ENCODE peak calls at places on chromosome 1, in four cellular contexts. I, A, K and X are unnamed samples.

GRCh38 chr1:182890927-182891610 is 51.9 kb downstream of the DHX9 start:
- DNase-seq in I (no peak), K (peak; percentile 26), A (no peak), X (no peak)

GRCh38 chr1:33181038-33181861 is 593 bp downstream of the TRIM62 start:
- DNase-seq in A (peak; percentile 39), I (peak; percentile 62), K (peak; percentile 81), X (peak; percentile 74)

GRCh38 chr1:205191617-205192016 is 19.9 kb downstream of the DSTYK start:
- DNase-seq in K (no peak), I (no peak), A (no peak), X (no peak)

GRCh38 chr1:53559854-53560571 is 100.8 kb downstream of the DMRTB1 start:
- DNase-seq in A (no peak), K (no peak), I (no peak), X (no peak)

GRCh38 chr1:178310685-178311105 is 186.1 kb downstream of the CLEC20A start:
- DNase-seq in A (peak; percentile 33), K (peak; percentile 81), I (no peak), X (peak; percentile 88)

GRCh38 chr1:10181154-10181553 is 29.2 kb upstream of the KIF1B start:
- DNase-seq in I (no peak), K (no peak), A (no peak), X (peak; percentile 55)

GRCh38 chr1:217713223-217713622 is 82.1 kb downstream of the SPATA17 start:
- DNase-seq in A (no peak), I (no peak), K (no peak), X (no peak)

GRCh38 chr1:12617511-12617900 is 504 bp downstream of the DHRS3 start:
- DNase-seq in K (no peak), I (peak; percentile 61), A (peak; percentile 68), X (no peak)

GRCh38 chr1:60035925-60036324 is 37.6 kb downstream of the C1orf87 start:
- DNase-seq in K (no peak), A (no peak), I (no peak), X (no peak)

GRCh38 chr1:208349679-208350330 is 105.6 kb upstream of the PLXNA2 start:
- DNase-seq in K (no peak), I (no peak), A (no peak), X (no peak)